ENCODE peak calls at places on chromosomes 13 and 19, in nine cellular contexts. W, J, N, R, I, K, T, Z and X are unnamed samples.
A peak's percentile ranks its signal among the peaks of the same experiment; 100 is the strongest.

GRCh38 chr13:41645313-41645712 is 188.0 kb downstream of the RGCC start:
- DNase-seq in K (no peak), T (no peak), Z (no peak), R (no peak), I (no peak), N (peak; percentile 2), J (no peak), W (no peak), X (no peak)

GRCh38 chr13:28657784-28658538 is 969 bp upstream of the POMP start:
- DNase-seq in I (peak; percentile 66), T (no peak), J (no peak), R (no peak), W (no peak), N (peak; percentile 19), Z (no peak), K (no peak), X (no peak)

GRCh38 chr19:11420894-11421606 is 1.9 kb upstream of the RGL3 start:
- DNase-seq in N (no peak), Z (no peak), J (no peak), K (peak; percentile 27), I (no peak), R (peak; percentile 69), T (no peak), W (no peak), X (no peak)

GRCh38 chr13:31638577-31638976 is 100.7 kb upstream of the RXFP2 start:
- DNase-seq in I (no peak), K (no peak), R (no peak), Z (no peak), J (no peak), T (no peak), W (no peak), N (peak; percentile 83), X (no peak)

GRCh38 chr13:69660155-69660554 is 447.5 kb upstream of the ATXN8OS start:
- DNase-seq in T (no peak), W (no peak), N (no peak), Z (no peak), K (peak; percentile 16), J (no peak), R (no peak), I (no peak), X (no peak)

GRCh38 chr19:51127755-51128154 is 3.0 kb downstream of the SIGLEC9 start:
- DNase-seq in J (no peak), Z (no peak), W (peak; percentile 45), K (no peak), R (no peak), T (no peak), N (peak; percentile 45), I (no peak), X (no peak)

GRCh38 chr19:51986309-51987291 is at the start of gene ZNF350:
- DNase-seq in I (peak; percentile 94), J (peak; percentile 82), W (peak; percentile 85), N (peak; percentile 93), T (peak; percentile 95), R (peak; percentile 89), K (peak; percentile 94), Z (peak; percentile 71), X (peak; percentile 93)

GRCh38 chr13:108190897-108191296 is 24.4 kb downstream of the LIG4 start:
- DNase-seq in T (no peak), Z (no peak), R (no peak), I (no peak), N (no peak), J (no peak), K (no peak), W (no peak), X (no peak)

GRCh38 chr19:48553676-48554384 is 1.9 kb downstream of the SULT2B1 start:
- DNase-seq in W (no peak), K (peak; percentile 95), Z (no peak), I (no peak), T (peak; percentile 45), N (peak; percentile 91), J (no peak), R (no peak), X (no peak)

GRCh38 chr19:56603829-56604228 is 8.7 kb downstream of the ZNF71 start:
- DNase-seq in I (no peak), Z (no peak), T (no peak), J (no peak), W (no peak), N (no peak), R (peak; percentile 39), K (no peak), X (no peak)

GRCh38 chr13:100796463-100796862 is 121.9 kb upstream of the TMTC4 start:
- DNase-seq in T (no peak), I (no peak), J (no peak), K (peak; percentile 90), R (no peak), W (no peak), N (no peak), Z (no peak), X (no peak)

GRCh38 chr19:1126984-1127760 is 23.4 kb downstream of the GPX4 start:
- DNase-seq in Z (no peak), I (no peak), T (no peak), R (no peak), J (no peak), K (no peak), W (no peak), N (no peak), X (no peak)

GRCh38 chr13:50485979-50486935 is 357.2 kb downstream of the DLEU7 start:
- DNase-seq in T (no peak), J (no peak), Z (no peak), R (no peak), K (peak; percentile 55), I (no peak), W (no peak), N (no peak), X (no peak)

GRCh38 chr13:43572601-43573360 is 214.0 kb downstream of the ENOX1 start:
- DNase-seq in I (no peak), J (no peak), W (no peak), R (no peak), Z (no peak), T (no peak), N (peak; percentile 35), K (no peak), X (no peak)

GRCh38 chr19:3193256-3194062 is 7.7 kb downstream of the NCLN start:
- DNase-seq in T (no peak), R (no peak), Z (no peak), J (no peak), I (no peak), W (no peak), K (no peak), N (no peak), X (no peak)

GRCh38 chr13:98280176-98280510 is 103.1 kb upstream of the RNF113B start:
- DNase-seq in I (no peak), W (no peak), R (no peak), N (no peak), J (no peak), T (no peak), Z (no peak), K (no peak), X (no peak)